ENCODE peak calls at places on chromosomes 5 and 9, in six cellular contexts. One of them, this sample, is unnamed.

GRCh38 chr9:2299843-2300205 is 284.7 kb downstream of the SMARCA2 start:
- DNase-seq in Calu3: no peak
- DNase-seq in cardiac muscle cell: peak
- DNase-seq in CD4-positive, alpha-beta T cell: no peak
- DNase-seq in glutamatergic neuron: no peak
- DNase-seq in choroid plexus epithelial cell: no peak
- DNase-seq in this sample: no peak

GRCh38 chr5:27619982-27620381 is 581.6 kb upstream of the CDH9 start:
- DNase-seq in CD4-positive, alpha-beta T cell: no peak
- DNase-seq in choroid plexus epithelial cell: no peak
- DNase-seq in cardiac muscle cell: no peak
- DNase-seq in Calu3: no peak
- DNase-seq in glutamatergic neuron: no peak
- DNase-seq in this sample: no peak

GRCh38 chr9:110710420-110710819 is 41.8 kb downstream of the MUSK start:
- DNase-seq in CD4-positive, alpha-beta T cell: no peak
- DNase-seq in Calu3: no peak
- DNase-seq in cardiac muscle cell: no peak
- DNase-seq in choroid plexus epithelial cell: no peak
- DNase-seq in glutamatergic neuron: no peak
- DNase-seq in this sample: no peak

GRCh38 chr5:169112016-169112415 is 188.9 kb downstream of the SLIT3 start:
- DNase-seq in cardiac muscle cell: no peak
- DNase-seq in choroid plexus epithelial cell: no peak
- DNase-seq in CD4-positive, alpha-beta T cell: no peak
- DNase-seq in Calu3: no peak
- DNase-seq in glutamatergic neuron: no peak
- DNase-seq in this sample: no peak

GRCh38 chr9:88077071-88077617 is 61.1 kb downstream of the SPATA31C2 start:
- DNase-seq in cardiac muscle cell: no peak
- DNase-seq in CD4-positive, alpha-beta T cell: no peak
- DNase-seq in glutamatergic neuron: no peak
- DNase-seq in choroid plexus epithelial cell: peak
- DNase-seq in Calu3: no peak
- DNase-seq in this sample: no peak

GRCh38 chr9:127452481-127453092 is 1.3 kb downstream of the LRSAM1 start:
- DNase-seq in choroid plexus epithelial cell: peak
- DNase-seq in glutamatergic neuron: no peak
- DNase-seq in Calu3: peak
- DNase-seq in cardiac muscle cell: peak
- DNase-seq in CD4-positive, alpha-beta T cell: no peak
- DNase-seq in this sample: peak

GRCh38 chr5:32116574-32117313 is 57.4 kb downstream of the GOLPH3 start:
- DNase-seq in CD4-positive, alpha-beta T cell: no peak
- DNase-seq in Calu3: no peak
- DNase-seq in glutamatergic neuron: no peak
- DNase-seq in choroid plexus epithelial cell: peak
- DNase-seq in cardiac muscle cell: no peak
- DNase-seq in this sample: no peak

GRCh38 chr5:156640751-156641241 is 209.3 kb upstream of the PPP1R2B start:
- DNase-seq in cardiac muscle cell: no peak
- DNase-seq in CD4-positive, alpha-beta T cell: no peak
- DNase-seq in Calu3: no peak
- DNase-seq in choroid plexus epithelial cell: no peak
- DNase-seq in glutamatergic neuron: no peak
- DNase-seq in this sample: peak

GRCh38 chr5:180156141-180156540 is 52.9 kb downstream of the RASGEF1C start:
- DNase-seq in Calu3: no peak
- DNase-seq in cardiac muscle cell: no peak
- DNase-seq in CD4-positive, alpha-beta T cell: no peak
- DNase-seq in choroid plexus epithelial cell: no peak
- DNase-seq in glutamatergic neuron: peak
- DNase-seq in this sample: no peak

GRCh38 chr5:111447822-111448221 is 64.5 kb downstream of the STARD4 start:
- DNase-seq in CD4-positive, alpha-beta T cell: no peak
- DNase-seq in glutamatergic neuron: no peak
- DNase-seq in choroid plexus epithelial cell: no peak
- DNase-seq in Calu3: no peak
- DNase-seq in cardiac muscle cell: no peak
- DNase-seq in this sample: no peak

GRCh38 chr9:116190997-116191396 is 37.4 kb downstream of the PAPPA start:
- DNase-seq in glutamatergic neuron: no peak
- DNase-seq in cardiac muscle cell: peak
- DNase-seq in CD4-positive, alpha-beta T cell: no peak
- DNase-seq in choroid plexus epithelial cell: peak
- DNase-seq in Calu3: no peak
- DNase-seq in this sample: peak

GRCh38 chr9:128881884-128882676 is at the start of the genes KYAT1 and LRRC8A:
- DNase-seq in CD4-positive, alpha-beta T cell: peak
- DNase-seq in glutamatergic neuron: peak
- DNase-seq in choroid plexus epithelial cell: peak
- DNase-seq in Calu3: peak
- DNase-seq in cardiac muscle cell: peak
- DNase-seq in this sample: peak

GRCh38 chr9:19649672-19650071 is 139.2 kb downstream of the SLC24A2 start:
- DNase-seq in CD4-positive, alpha-beta T cell: no peak
- DNase-seq in Calu3: no peak
- DNase-seq in choroid plexus epithelial cell: no peak
- DNase-seq in cardiac muscle cell: no peak
- DNase-seq in glutamatergic neuron: no peak
- DNase-seq in this sample: no peak

GRCh38 chr5:88883566-88884434 is 816 bp upstream of the MEF2C start:
- DNase-seq in glutamatergic neuron: peak
- DNase-seq in cardiac muscle cell: peak
- DNase-seq in choroid plexus epithelial cell: peak
- DNase-seq in CD4-positive, alpha-beta T cell: no peak
- DNase-seq in Calu3: peak
- DNase-seq in this sample: peak

DNA sequence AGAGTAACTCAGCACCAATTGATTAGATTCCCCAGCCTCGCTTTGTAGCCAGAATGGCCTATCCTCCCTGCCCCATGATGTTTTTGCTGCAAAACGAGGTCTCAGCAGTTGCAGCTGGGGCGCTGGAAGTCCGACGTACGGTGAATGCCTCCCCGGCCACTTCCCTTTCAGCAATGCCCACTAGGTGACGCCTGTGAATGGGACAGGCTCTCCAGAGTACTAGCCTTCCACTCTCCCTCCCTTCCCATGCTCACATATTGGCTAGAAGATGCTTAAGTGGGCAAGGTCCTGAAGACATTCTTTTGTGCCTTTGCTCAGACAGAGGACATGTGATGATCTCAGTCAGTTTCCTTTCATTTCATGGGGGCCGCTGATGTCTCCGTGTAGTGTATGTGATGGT is 50.8 kb downstream of the DMRT2 start:
- DNase-seq in cardiac muscle cell: peak
- DNase-seq in Calu3: no peak
- DNase-seq in glutamatergic neuron: peak
- DNase-seq in CD4-positive, alpha-beta T cell: no peak
- DNase-seq in choroid plexus epithelial cell: peak
- DNase-seq in this sample: no peak
- TF ChIP-seq CTCF in cardiac muscle cell: peak
- TF ChIP-seq CTCF in Calu3: no peak
- TF ChIP-seq CTCF in glutamatergic neuron: peak
- TF ChIP-seq CTCF in CD4-positive, alpha-beta T cell: no peak
- TF ChIP-seq CTCF in choroid plexus epithelial cell: peak
- TF ChIP-seq CTCF in this sample: peak

GRCh38 chr9:14322211-14323082 is 8.5 kb upstream of the NFIB start:
- DNase-seq in CD4-positive, alpha-beta T cell: peak
- DNase-seq in glutamatergic neuron: peak
- DNase-seq in choroid plexus epithelial cell: peak
- DNase-seq in cardiac muscle cell: peak
- DNase-seq in Calu3: peak
- DNase-seq in this sample: peak
- TF ChIP-seq CTCF in CD4-positive, alpha-beta T cell: no peak
- TF ChIP-seq CTCF in glutamatergic neuron: peak
- TF ChIP-seq CTCF in choroid plexus epithelial cell: peak
- TF ChIP-seq CTCF in cardiac muscle cell: peak
- TF ChIP-seq CTCF in Calu3: peak
- TF ChIP-seq CTCF in this sample: peak

GRCh38 chr9:112887377-112887776 is 3.3 kb downstream of the SLC46A2 start:
- DNase-seq in Calu3: no peak
- DNase-seq in CD4-positive, alpha-beta T cell: no peak
- DNase-seq in glutamatergic neuron: peak
- DNase-seq in cardiac muscle cell: no peak
- DNase-seq in choroid plexus epithelial cell: no peak
- DNase-seq in this sample: no peak
- TF ChIP-seq CTCF in Calu3: no peak
- TF ChIP-seq CTCF in CD4-positive, alpha-beta T cell: no peak
- TF ChIP-seq CTCF in glutamatergic neuron: no peak
- TF ChIP-seq CTCF in cardiac muscle cell: peak
- TF ChIP-seq CTCF in choroid plexus epithelial cell: peak
- TF ChIP-seq CTCF in this sample: peak

DNA sequence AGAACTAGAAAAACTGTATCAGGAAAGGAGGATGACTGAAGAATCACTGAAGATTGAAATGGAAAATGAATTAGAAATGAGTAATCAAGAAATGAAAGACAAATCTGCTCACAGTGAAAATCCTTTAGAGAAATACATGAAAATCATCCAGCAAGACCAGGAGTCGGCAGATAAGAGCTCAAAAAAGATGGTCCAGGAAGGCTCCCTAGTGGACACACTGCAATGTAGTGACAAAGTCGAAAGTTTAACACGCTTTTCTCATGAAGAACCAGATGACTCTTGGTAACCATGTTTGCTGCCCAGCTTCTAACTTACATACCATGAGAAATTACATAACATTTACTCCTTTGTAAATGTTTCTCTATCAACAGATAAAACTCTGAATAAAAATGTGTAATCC is 37.1 kb downstream of the CPLANE1 start:
- DNase-seq in cardiac muscle cell: peak
- DNase-seq in glutamatergic neuron: no peak
- DNase-seq in Calu3: no peak
- DNase-seq in CD4-positive, alpha-beta T cell: no peak
- DNase-seq in choroid plexus epithelial cell: no peak
- DNase-seq in this sample: no peak
- TF ChIP-seq CTCF in cardiac muscle cell: no peak
- TF ChIP-seq CTCF in glutamatergic neuron: no peak
- TF ChIP-seq CTCF in Calu3: no peak
- TF ChIP-seq CTCF in CD4-positive, alpha-beta T cell: no peak
- TF ChIP-seq CTCF in choroid plexus epithelial cell: no peak
- TF ChIP-seq CTCF in this sample: no peak

DNA sequence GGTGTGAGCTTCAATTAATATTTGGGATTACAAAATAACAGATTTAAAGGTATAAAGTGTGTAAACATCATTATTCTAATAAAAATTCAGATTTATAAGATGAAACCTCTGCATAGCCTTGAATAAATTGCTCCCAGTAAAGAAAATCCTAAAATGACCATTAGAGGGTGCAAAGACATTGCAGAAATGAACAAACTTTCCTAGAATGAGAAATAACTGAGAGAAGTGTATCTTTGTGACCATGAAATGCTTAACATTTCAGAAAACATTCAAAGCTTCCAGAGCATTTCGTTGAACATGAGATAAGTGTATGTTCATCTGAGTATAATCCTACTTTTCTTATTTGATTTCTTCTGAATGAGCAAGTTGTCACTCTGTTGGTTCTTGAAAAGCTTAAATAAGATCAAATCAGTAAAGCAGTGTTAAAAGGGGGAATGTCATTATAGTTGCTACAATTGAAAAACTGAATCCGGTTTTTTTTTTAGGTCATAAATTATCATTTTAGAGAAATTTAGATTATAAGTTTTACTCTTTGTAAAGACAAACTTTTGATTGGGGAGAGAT is 24.7 kb upstream of the NUDT12 start:
- DNase-seq in Calu3: no peak
- DNase-seq in cardiac muscle cell: peak
- DNase-seq in choroid plexus epithelial cell: peak
- DNase-seq in glutamatergic neuron: no peak
- DNase-seq in CD4-positive, alpha-beta T cell: no peak
- DNase-seq in this sample: peak
- TF ChIP-seq CTCF in Calu3: no peak
- TF ChIP-seq CTCF in cardiac muscle cell: peak
- TF ChIP-seq CTCF in choroid plexus epithelial cell: peak
- TF ChIP-seq CTCF in glutamatergic neuron: peak
- TF ChIP-seq CTCF in CD4-positive, alpha-beta T cell: no peak
- TF ChIP-seq CTCF in this sample: peak

DNA sequence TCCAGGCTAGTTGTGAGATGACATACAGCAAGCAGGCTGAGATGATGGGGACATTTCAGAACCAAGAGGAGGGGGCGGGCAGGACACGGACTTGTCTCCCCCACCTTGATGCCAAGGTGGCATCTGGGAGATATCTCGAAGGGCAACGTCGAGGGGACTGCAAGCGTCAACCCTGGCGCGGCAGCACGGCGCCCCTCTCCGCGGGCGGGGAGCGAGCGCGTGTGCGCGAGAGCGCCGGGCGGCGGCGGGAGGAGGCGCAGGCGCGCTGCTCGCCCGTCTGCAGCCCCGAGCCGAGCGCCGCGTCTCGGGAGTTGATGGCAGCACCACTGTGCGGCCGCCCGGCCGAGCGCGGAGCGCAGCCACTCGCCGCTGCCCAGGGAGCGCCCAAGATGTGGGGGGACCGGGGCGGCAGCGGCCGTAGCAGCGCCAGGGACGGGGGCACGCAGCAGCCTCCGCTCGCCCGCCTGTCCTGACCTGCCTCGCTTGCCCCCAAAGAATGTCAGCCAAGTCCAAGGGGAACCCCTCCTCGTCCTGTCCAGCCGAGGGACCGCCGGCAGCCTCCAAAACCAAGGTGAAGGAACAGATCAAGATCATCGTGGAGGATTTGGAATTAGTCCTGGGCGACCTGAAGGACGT is at the start of gene PRR16:
- DNase-seq in Calu3: peak
- DNase-seq in cardiac muscle cell: peak
- DNase-seq in glutamatergic neuron: peak
- DNase-seq in CD4-positive, alpha-beta T cell: no peak
- DNase-seq in choroid plexus epithelial cell: peak
- DNase-seq in this sample: peak
- TF ChIP-seq CTCF in Calu3: peak
- TF ChIP-seq CTCF in cardiac muscle cell: peak
- TF ChIP-seq CTCF in glutamatergic neuron: no peak
- TF ChIP-seq CTCF in CD4-positive, alpha-beta T cell: no peak
- TF ChIP-seq CTCF in choroid plexus epithelial cell: peak
- TF ChIP-seq CTCF in this sample: peak